ENCODE peak calls at places on chromosome 22, in nine cellular contexts. One of them, this sample, is unnamed.

GRCh38 chr22:17486313-17486712 is 77.0 kb upstream of the SLC25A18 start:
- DNase-seq in dermis microvascular lymphatic vessel endothelial cell: no peak
- DNase-seq in naive thymus-derived CD8-positive, alpha-beta T cell: no peak
- DNase-seq in thoracic aorta: no peak
- DNase-seq in stimulated activated CD4-positive, alpha-beta T cell treated with anti-CD3 and anti-CD28 coated beads, Interleukin-4, amount 100 ng/mL, for 4 hours: no peak
- DNase-seq in germinal center: no peak
- DNase-seq in cardiac muscle cell: no peak
- DNase-seq in NCI-H1930: no peak
- DNase-seq in right cardiac atrium: no peak
- DNase-seq in this sample: no peak

GRCh38 chr22:35978889-35979288 is 49.7 kb downstream of the RBFOX2 start:
- DNase-seq in naive thymus-derived CD8-positive, alpha-beta T cell: no peak
- DNase-seq in germinal center: no peak
- DNase-seq in NCI-H1930: no peak
- DNase-seq in thoracic aorta: no peak
- DNase-seq in cardiac muscle cell: peak; percentile 23
- DNase-seq in dermis microvascular lymphatic vessel endothelial cell: no peak
- DNase-seq in stimulated activated CD4-positive, alpha-beta T cell treated with anti-CD3 and anti-CD28 coated beads, Interleukin-4, amount 100 ng/mL, for 4 hours: no peak
- DNase-seq in right cardiac atrium: no peak
- DNase-seq in this sample: no peak

GRCh38 chr22:50247748-50248147 is 2.9 kb upstream of the TUBGCP6 start:
- DNase-seq in germinal center: peak; percentile 64
- DNase-seq in right cardiac atrium: no peak
- DNase-seq in naive thymus-derived CD8-positive, alpha-beta T cell: peak; percentile 36
- DNase-seq in dermis microvascular lymphatic vessel endothelial cell: peak; percentile 77
- DNase-seq in cardiac muscle cell: peak; percentile 81
- DNase-seq in stimulated activated CD4-positive, alpha-beta T cell treated with anti-CD3 and anti-CD28 coated beads, Interleukin-4, amount 100 ng/mL, for 4 hours: no peak
- DNase-seq in thoracic aorta: no peak
- DNase-seq in NCI-H1930: peak; percentile 62
- DNase-seq in this sample: no peak

GRCh38 chr22:29352778-29353177 is 35.6 kb downstream of the AP1B1 start:
- DNase-seq in germinal center: no peak
- DNase-seq in NCI-H1930: no peak
- DNase-seq in cardiac muscle cell: no peak
- DNase-seq in right cardiac atrium: no peak
- DNase-seq in thoracic aorta: no peak
- DNase-seq in naive thymus-derived CD8-positive, alpha-beta T cell: no peak
- DNase-seq in dermis microvascular lymphatic vessel endothelial cell: no peak
- DNase-seq in stimulated activated CD4-positive, alpha-beta T cell treated with anti-CD3 and anti-CD28 coated beads, Interleukin-4, amount 100 ng/mL, for 4 hours: no peak
- DNase-seq in this sample: no peak

GRCh38 chr22:45572444-45572843 is 69.8 kb downstream of the FBLN1 start:
- DNase-seq in thoracic aorta: no peak
- DNase-seq in NCI-H1930: no peak
- DNase-seq in dermis microvascular lymphatic vessel endothelial cell: no peak
- DNase-seq in naive thymus-derived CD8-positive, alpha-beta T cell: no peak
- DNase-seq in germinal center: no peak
- DNase-seq in stimulated activated CD4-positive, alpha-beta T cell treated with anti-CD3 and anti-CD28 coated beads, Interleukin-4, amount 100 ng/mL, for 4 hours: no peak
- DNase-seq in cardiac muscle cell: no peak
- DNase-seq in right cardiac atrium: no peak
- DNase-seq in this sample: no peak

GRCh38 chr22:45975266-45976161 is 1.4 kb downstream of the WNT7B start:
- DNase-seq in cardiac muscle cell: no peak
- DNase-seq in germinal center: no peak
- DNase-seq in dermis microvascular lymphatic vessel endothelial cell: no peak
- DNase-seq in stimulated activated CD4-positive, alpha-beta T cell treated with anti-CD3 and anti-CD28 coated beads, Interleukin-4, amount 100 ng/mL, for 4 hours: no peak
- DNase-seq in NCI-H1930: no peak
- DNase-seq in right cardiac atrium: no peak
- DNase-seq in naive thymus-derived CD8-positive, alpha-beta T cell: no peak
- DNase-seq in thoracic aorta: no peak
- DNase-seq in this sample: no peak

GRCh38 chr22:49815641-49816071 is 12.0 kb downstream of the BRD1 start:
- DNase-seq in dermis microvascular lymphatic vessel endothelial cell: no peak
- DNase-seq in right cardiac atrium: no peak
- DNase-seq in naive thymus-derived CD8-positive, alpha-beta T cell: no peak
- DNase-seq in stimulated activated CD4-positive, alpha-beta T cell treated with anti-CD3 and anti-CD28 coated beads, Interleukin-4, amount 100 ng/mL, for 4 hours: no peak
- DNase-seq in thoracic aorta: no peak
- DNase-seq in NCI-H1930: no peak
- DNase-seq in germinal center: no peak
- DNase-seq in cardiac muscle cell: no peak
- DNase-seq in this sample: no peak

GRCh38 chr22:46146329-46146728 is 4.0 kb upstream of the PPARA start:
- DNase-seq in dermis microvascular lymphatic vessel endothelial cell: no peak
- DNase-seq in thoracic aorta: no peak
- DNase-seq in stimulated activated CD4-positive, alpha-beta T cell treated with anti-CD3 and anti-CD28 coated beads, Interleukin-4, amount 100 ng/mL, for 4 hours: no peak
- DNase-seq in naive thymus-derived CD8-positive, alpha-beta T cell: no peak
- DNase-seq in germinal center: no peak
- DNase-seq in NCI-H1930: no peak
- DNase-seq in cardiac muscle cell: no peak
- DNase-seq in right cardiac atrium: no peak
- DNase-seq in this sample: no peak

GRCh38 chr22:38417252-38418060 is 37.5 kb downstream of the KCNJ4 start:
- DNase-seq in right cardiac atrium: no peak
- DNase-seq in cardiac muscle cell: no peak
- DNase-seq in dermis microvascular lymphatic vessel endothelial cell: no peak
- DNase-seq in naive thymus-derived CD8-positive, alpha-beta T cell: no peak
- DNase-seq in thoracic aorta: no peak
- DNase-seq in stimulated activated CD4-positive, alpha-beta T cell treated with anti-CD3 and anti-CD28 coated beads, Interleukin-4, amount 100 ng/mL, for 4 hours: no peak
- DNase-seq in NCI-H1930: no peak
- DNase-seq in germinal center: no peak
- DNase-seq in this sample: no peak

GRCh38 chr22:40679249-40679963 is at the start of gene MCHR1:
- DNase-seq in right cardiac atrium: no peak
- DNase-seq in stimulated activated CD4-positive, alpha-beta T cell treated with anti-CD3 and anti-CD28 coated beads, Interleukin-4, amount 100 ng/mL, for 4 hours: no peak
- DNase-seq in cardiac muscle cell: no peak
- DNase-seq in dermis microvascular lymphatic vessel endothelial cell: no peak
- DNase-seq in thoracic aorta: no peak
- DNase-seq in germinal center: no peak
- DNase-seq in NCI-H1930: no peak
- DNase-seq in naive thymus-derived CD8-positive, alpha-beta T cell: no peak
- DNase-seq in this sample: no peak

GRCh38 chr22:22400099-22400498 is 108.4 kb downstream of the ZNF280B start:
- DNase-seq in dermis microvascular lymphatic vessel endothelial cell: no peak
- DNase-seq in right cardiac atrium: no peak
- DNase-seq in stimulated activated CD4-positive, alpha-beta T cell treated with anti-CD3 and anti-CD28 coated beads, Interleukin-4, amount 100 ng/mL, for 4 hours: no peak
- DNase-seq in naive thymus-derived CD8-positive, alpha-beta T cell: no peak
- DNase-seq in cardiac muscle cell: no peak
- DNase-seq in NCI-H1930: no peak
- DNase-seq in germinal center: no peak
- DNase-seq in thoracic aorta: no peak
- DNase-seq in this sample: no peak

GRCh38 chr22:39348909-39349505 is 784 bp upstream of the SYNGR1 start:
- DNase-seq in naive thymus-derived CD8-positive, alpha-beta T cell: peak; percentile 28
- DNase-seq in dermis microvascular lymphatic vessel endothelial cell: no peak
- DNase-seq in germinal center: peak; percentile 63
- DNase-seq in thoracic aorta: no peak
- DNase-seq in right cardiac atrium: peak; percentile 75
- DNase-seq in cardiac muscle cell: no peak
- DNase-seq in stimulated activated CD4-positive, alpha-beta T cell treated with anti-CD3 and anti-CD28 coated beads, Interleukin-4, amount 100 ng/mL, for 4 hours: no peak
- DNase-seq in NCI-H1930: no peak
- DNase-seq in this sample: no peak

GRCh38 chr22:19687561-19688300 is 26.6 kb upstream of the SEPTIN5 start:
- DNase-seq in germinal center: no peak
- DNase-seq in stimulated activated CD4-positive, alpha-beta T cell treated with anti-CD3 and anti-CD28 coated beads, Interleukin-4, amount 100 ng/mL, for 4 hours: no peak
- DNase-seq in right cardiac atrium: no peak
- DNase-seq in thoracic aorta: no peak
- DNase-seq in cardiac muscle cell: no peak
- DNase-seq in naive thymus-derived CD8-positive, alpha-beta T cell: no peak
- DNase-seq in NCI-H1930: no peak
- DNase-seq in dermis microvascular lymphatic vessel endothelial cell: no peak
- DNase-seq in this sample: no peak

GRCh38 chr22:17191163-17191562 is 28.1 kb downstream of the ADA2 start:
- DNase-seq in NCI-H1930: no peak
- DNase-seq in cardiac muscle cell: peak; percentile 36
- DNase-seq in right cardiac atrium: no peak
- DNase-seq in thoracic aorta: no peak
- DNase-seq in naive thymus-derived CD8-positive, alpha-beta T cell: no peak
- DNase-seq in germinal center: no peak
- DNase-seq in dermis microvascular lymphatic vessel endothelial cell: no peak
- DNase-seq in stimulated activated CD4-positive, alpha-beta T cell treated with anti-CD3 and anti-CD28 coated beads, Interleukin-4, amount 100 ng/mL, for 4 hours: no peak
- DNase-seq in this sample: no peak

GRCh38 chr22:32618461-32619140 is 144.0 kb downstream of the FBXO7 start:
- DNase-seq in right cardiac atrium: peak; percentile 90
- DNase-seq in dermis microvascular lymphatic vessel endothelial cell: no peak
- DNase-seq in naive thymus-derived CD8-positive, alpha-beta T cell: no peak
- DNase-seq in stimulated activated CD4-positive, alpha-beta T cell treated with anti-CD3 and anti-CD28 coated beads, Interleukin-4, amount 100 ng/mL, for 4 hours: no peak
- DNase-seq in germinal center: no peak
- DNase-seq in thoracic aorta: no peak
- DNase-seq in NCI-H1930: no peak
- DNase-seq in cardiac muscle cell: peak; percentile 40
- DNase-seq in this sample: no peak

This sample was measured in neuronal stem cell.